ENCODE peak calls at places on chromosomes 11 and 22, in seven cellular contexts. F is GM23338; R is cardiac muscle cell; V is CD8-positive, alpha-beta T cell; Q is upper lobe of right lung; P is body of pancreas; K is GM12878. M is an unnamed sample.

GRCh38 chr11:72439455-72439854 is 5.1 kb upstream of the CLPB start:
- DNase-seq in F (no peak), R (peak), V (no peak), Q (no peak), P (no peak), K (no peak), M (no peak)

GRCh38 chr11:130088217-130088616 is 18.5 kb downstream of the APLP2 start:
- DNase-seq in F (no peak), R (no peak), V (no peak), Q (no peak), P (no peak), K (no peak), M (no peak)

GRCh38 chr11:33891714-33892327 is at the start of gene LMO2:
- DNase-seq in F (no peak), R (no peak), V (no peak), Q (no peak), P (peak), K (no peak), M (no peak)

GRCh38 chr11:67022961-67023956 is at the start of gene SYT12:
- DNase-seq in F (peak), R (peak), V (no peak), Q (no peak), P (peak), K (no peak), M (no peak)

GRCh38 chr11:20488352-20488751 is 100.8 kb downstream of the PRMT3 start:
- DNase-seq in F (no peak), R (no peak), V (no peak), Q (no peak), P (no peak), K (no peak), M (no peak)

GRCh38 chr11:20374746-20375305 is 11.3 kb downstream of the HTATIP2 start:
- DNase-seq in F (no peak), R (no peak), V (no peak), Q (no peak), P (no peak), K (no peak), M (no peak)

GRCh38 chr11:82191690-82192089 is 542.0 kb downstream of the FAM181B start:
- DNase-seq in F (no peak), R (no peak), V (no peak), Q (no peak), P (no peak), K (no peak), M (no peak)

GRCh38 chr11:46534713-46535112 is 59.1 kb downstream of the AMBRA1 start:
- DNase-seq in F (no peak), R (no peak), V (no peak), Q (no peak), P (no peak), K (no peak), M (no peak)

GRCh38 chr11:6962141-6962540 is 35.9 kb downstream of the ZNF215 start:
- DNase-seq in F (peak), R (peak), V (no peak), Q (no peak), P (no peak), K (no peak), M (no peak)

GRCh38 chr11:113317297-113317696 is 2.9 kb downstream of the TTC12 start:
- DNase-seq in F (no peak), R (no peak), V (no peak), Q (no peak), P (no peak), K (no peak), M (no peak)

GRCh38 chr11:77467993-77468392 is 5.9 kb downstream of the PAK1 start:
- DNase-seq in F (no peak), R (peak), V (no peak), Q (no peak), P (no peak), K (no peak), M (no peak)

GRCh38 chr11:118641463-118642019 is 34.1 kb downstream of the PHLDB1 start:
- DNase-seq in F (no peak), R (no peak), V (no peak), Q (no peak), P (peak), K (no peak), M (no peak)

GRCh38 chr11:64765841-64766682 is 6.3 kb upstream of the PYGM start:
- DNase-seq in F (peak), R (no peak), V (no peak), Q (peak), P (no peak), K (no peak), M (no peak)

GRCh38 chr11:134835561-134835960 is 423.5 kb upstream of the B3GAT1 start:
- DNase-seq in F (no peak), R (no peak), V (no peak), Q (no peak), P (no peak), K (no peak), M (no peak)

GRCh38 chr22:44583854-44584253 is 85.8 kb upstream of the RTL6 start:
- DNase-seq in F (peak), R (no peak), V (no peak), Q (peak), P (no peak), K (no peak), M (no peak)

DNA sequence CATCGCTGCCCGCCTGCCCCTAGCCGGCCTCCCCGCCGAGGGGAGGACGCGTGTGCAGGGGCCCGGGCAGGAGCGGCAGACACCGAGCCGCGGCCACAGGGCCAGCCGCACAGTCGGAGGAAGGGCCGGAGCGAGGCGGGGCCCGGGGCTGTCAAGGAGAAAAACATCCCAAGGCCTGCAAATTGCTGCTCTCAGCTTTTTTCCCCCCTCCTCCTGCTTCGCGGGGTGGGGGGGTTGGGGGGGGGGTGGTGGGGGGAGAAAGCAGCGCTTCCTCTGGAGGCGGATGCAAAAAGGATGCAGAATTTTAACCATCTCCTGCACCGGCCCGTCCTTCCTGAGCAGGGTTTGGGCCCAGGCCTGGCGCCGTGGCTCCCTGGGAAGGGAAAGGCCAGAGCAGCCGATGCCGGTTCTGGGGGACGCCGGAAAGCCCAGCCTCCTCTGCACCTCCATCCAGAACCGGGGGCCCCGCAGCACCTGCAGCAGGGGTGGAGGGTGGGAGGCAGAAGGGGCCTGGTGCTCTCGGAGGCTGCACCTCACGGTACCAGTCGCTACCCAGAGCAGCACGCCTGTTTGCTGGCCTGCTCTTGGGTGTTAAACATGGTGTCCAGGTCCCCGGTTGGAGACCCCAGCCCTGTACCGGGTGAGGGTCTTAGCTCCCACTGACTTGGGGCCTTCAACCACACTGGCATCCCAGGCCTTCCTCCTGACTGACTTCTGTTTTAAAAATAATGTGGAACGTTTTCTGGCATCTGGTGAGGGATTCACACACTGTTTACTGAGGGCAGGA is 77.3 kb upstream of the WNT7B start:
- DNase-seq in F (no peak), R (peak), V (peak), Q (no peak), P (peak), K (no peak), M (no peak)
- H3K27ac ChIP-seq in F (no peak), R (no peak), V (peak), Q (peak), P (peak), K (peak), M (peak)

DNA sequence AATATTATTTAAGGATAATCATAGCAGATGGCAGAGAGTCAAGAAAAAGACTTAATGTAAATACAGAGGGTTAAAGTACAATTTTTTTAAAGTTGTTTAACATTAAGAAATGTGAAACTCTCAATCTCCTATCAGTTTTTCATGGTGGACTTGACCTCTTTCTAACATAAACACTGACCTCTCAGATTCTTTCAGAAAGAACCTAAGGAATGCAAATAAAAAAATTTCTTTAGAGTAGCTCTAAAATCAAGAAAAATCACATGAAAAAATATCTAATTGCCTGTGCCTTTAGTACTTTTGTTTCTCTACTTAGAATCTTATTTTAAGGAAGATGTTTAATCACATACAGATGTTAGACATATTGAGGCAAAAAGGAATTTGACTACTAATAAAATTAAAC is 12.9 kb downstream of the RNF141 start:
- DNase-seq in F (no peak), R (no peak), V (no peak), Q (no peak), P (no peak), K (no peak), M (no peak)
- H3K27ac ChIP-seq in F (no peak), R (no peak), V (no peak), Q (no peak), P (no peak), K (no peak), M (peak)

GRCh38 chr22:46380581-46380980 is 45.1 kb downstream of the TRMU start:
- DNase-seq in F (no peak), R (no peak), V (no peak), Q (no peak), P (no peak), K (no peak), M (no peak)

GRCh38 chr22:46380069-46380468 is 44.6 kb downstream of the TRMU start:
- DNase-seq in F (no peak), R (no peak), V (no peak), Q (no peak), P (no peak), K (no peak), M (no peak)

GRCh38 chr22:46382524-46382923 is 47.0 kb downstream of the TRMU start:
- DNase-seq in F (no peak), R (no peak), V (no peak), Q (no peak), P (no peak), K (no peak), M (no peak)

GRCh38 chr22:46381142-46381541 is 45.6 kb downstream of the TRMU start:
- DNase-seq in F (no peak), R (peak), V (no peak), Q (no peak), P (no peak), K (no peak), M (no peak)

GRCh38 chr22:46381731-46382130 is 46.2 kb downstream of the TRMU start:
- DNase-seq in F (no peak), R (no peak), V (no peak), Q (no peak), P (no peak), K (no peak), M (no peak)
- H3K27ac ChIP-seq in F (no peak), R (no peak), V (no peak), Q (no peak), P (no peak), K (no peak), M (no peak)

DNA sequence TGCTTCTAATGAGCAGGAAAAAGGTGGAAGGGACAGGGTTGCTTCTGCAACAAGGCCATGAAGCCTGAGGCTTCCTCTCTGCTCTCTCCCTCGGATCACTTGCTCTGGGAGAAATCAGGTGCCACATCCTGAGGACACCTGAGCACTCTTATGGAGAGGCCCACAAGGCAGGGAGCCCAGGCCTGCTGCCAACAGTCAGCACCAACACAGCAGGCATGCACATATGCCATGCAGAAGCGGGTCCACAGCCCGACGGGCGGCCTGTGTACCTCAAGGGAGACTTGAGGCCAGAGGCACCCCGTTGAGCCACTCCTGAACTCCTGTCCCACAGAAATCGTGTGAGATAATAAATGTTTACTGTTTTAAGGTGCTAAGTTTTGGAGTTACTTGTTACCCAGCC is 9.5 kb downstream of the TTLL12 start:
- DNase-seq in F (no peak), R (no peak), V (no peak), Q (peak), P (no peak), K (no peak), M (no peak)
- H3K27ac ChIP-seq in F (no peak), R (no peak), V (no peak), Q (no peak), P (no peak), K (no peak), M (no peak)

GRCh38 chr11:12497431-12497830 is 120.1 kb downstream of the PARVA start:
- DNase-seq in F (no peak), R (no peak), V (no peak), Q (no peak), P (no peak), K (no peak), M (no peak)
- H3K27ac ChIP-seq in F (no peak), R (no peak), V (no peak), Q (no peak), P (no peak), K (no peak), M (no peak)

GRCh38 chr11:37506516-37506915 is 908.5 kb upstream of the RAG2 start:
- DNase-seq in F (no peak), R (peak), V (no peak), Q (no peak), P (no peak), K (no peak), M (no peak)
- H3K27ac ChIP-seq in F (no peak), R (no peak), V (no peak), Q (no peak), P (no peak), K (no peak), M (no peak)